ENCODE peak calls at places on chromosome 16, in five cellular contexts. Q is breast epithelium, K is stomach, D is K562, H is transverse colon. J is an unnamed sample. For H3K4me1, the result is how much of the 10 kb centered on the place peaks cover.

GRCh38 chr16:51392651-51393187 is 241.6 kb upstream of the SALL1 start:
- DNase-seq in Q (no peak), K (no peak), D (no peak), H (no peak), J (no peak)

GRCh38 chr16:82185012-82185411 is 15.0 kb upstream of the MPHOSPH6 start:
- DNase-seq in Q (no peak), K (no peak), D (no peak), H (no peak), J (no peak)

GRCh38 chr16:72174726-72175125 is 2.8 kb upstream of the PMFBP1 start:
- DNase-seq in Q (no peak), K (no peak), D (no peak), H (no peak), J (no peak)

GRCh38 chr16:68972008-68972407 is 128.7 kb downstream of the TANGO6 start:
- DNase-seq in Q (no peak), K (no peak), D (no peak), H (no peak), J (no peak)

GRCh38 chr16:75459691-75460090 is 4.8 kb downstream of the TMEM170A start:
- DNase-seq in Q (no peak), K (no peak), D (no peak), H (no peak), J (no peak)

GRCh38 chr16:14186007-14186953 is 115.2 kb downstream of the MRTFB start:
- DNase-seq in Q (no peak), K (no peak), D (no peak), H (no peak), J (no peak)

GRCh38 chr16:4606354-4606753 is 8.3 kb downstream of the UBALD1 start:
- DNase-seq in Q (no peak), K (peak), D (peak), H (no peak), J (no peak)

GRCh38 chr16:17347624-17348023 is 123.1 kb downstream of the XYLT1 start:
- DNase-seq in Q (no peak), K (no peak), D (no peak), H (no peak), J (no peak)

GRCh38 chr16:50599494-50599893 is 51.3 kb downstream of the NKD1 start:
- DNase-seq in Q (no peak), K (no peak), D (no peak), H (no peak), J (no peak)

DNA sequence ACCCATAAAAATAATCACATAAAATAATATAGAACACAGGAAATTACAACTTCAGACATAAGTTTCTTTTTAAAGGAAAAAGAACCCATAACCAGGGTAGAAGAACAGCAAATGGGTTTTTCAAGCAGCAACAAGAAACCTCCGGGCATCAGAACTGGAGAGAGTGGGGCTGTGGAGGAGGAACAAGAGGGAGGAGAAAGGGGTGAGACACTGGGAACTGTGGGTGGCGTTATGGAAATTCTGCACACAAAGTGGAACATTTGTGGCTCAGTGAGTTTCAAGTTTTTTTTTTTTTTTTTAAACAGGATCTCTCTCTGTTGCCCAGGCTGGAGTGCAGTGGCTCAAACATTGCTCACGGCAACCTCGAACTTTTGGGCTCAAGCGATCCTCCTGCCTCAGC is 22.6 kb downstream of the EMP2 start:
- DNase-seq in Q (no peak), K (no peak), D (no peak), H (no peak), J (no peak)
- H3K27ac ChIP-seq in Q (peak), K (peak), D (no peak), H (peak), J (peak)

GRCh38 chr16:25257956-25258855 is 561 bp upstream of the ZKSCAN2 start:
- DNase-seq in Q (peak), K (peak), D (peak), H (peak), J (peak)

GRCh38 chr16:25260416-25260815 is 2.8 kb upstream of the ZKSCAN2 start:
- DNase-seq in Q (no peak), K (no peak), D (no peak), H (no peak), J (no peak)

GRCh38 chr16:25256821-25257503 is 683 bp downstream of the ZKSCAN2 start:
- DNase-seq in Q (no peak), K (no peak), D (peak), H (peak), J (no peak)

GRCh38 chr16:25258856-25259179 is 1.2 kb upstream of the ZKSCAN2 start:
- DNase-seq in Q (no peak), K (no peak), D (no peak), H (no peak), J (no peak)

DNA sequence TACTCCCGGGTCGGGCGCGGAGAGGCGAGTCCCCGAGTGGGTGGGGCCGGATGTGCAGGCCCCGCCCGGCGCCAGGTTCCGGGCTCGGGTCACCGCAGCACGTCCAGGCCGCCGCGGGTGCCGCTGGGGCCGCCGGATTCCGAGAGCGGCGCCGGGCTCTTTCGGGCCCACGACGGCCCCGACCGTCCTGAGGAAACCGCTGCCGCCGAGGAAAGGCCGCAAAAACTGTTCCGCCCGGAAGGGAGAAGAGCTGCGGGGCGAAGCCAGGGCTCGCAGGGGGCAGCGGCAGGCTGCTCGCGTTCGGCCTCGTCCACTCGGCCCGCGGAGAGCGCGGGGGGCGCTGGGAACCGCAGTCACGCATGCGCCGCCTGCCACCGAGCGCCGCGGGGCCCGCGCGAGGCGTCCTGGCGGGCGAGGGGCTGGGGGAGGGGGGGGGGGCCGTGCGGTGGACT is at the start of gene ZKSCAN2:
- DNase-seq in Q (peak), K (peak), D (peak), H (peak), J (peak)
- TF ChIP-seq POLR2AphosphoS5 in Q (peak), K (peak), D (peak), H (peak), J (peak)

GRCh38 chr16:25065899-25066298 is 45.6 kb upstream of the LCMT1 start:
- DNase-seq in Q (no peak), K (no peak), D (peak), H (no peak), J (no peak)

GRCh38 chr16:25063865-25064264 is 47.7 kb upstream of the LCMT1 start:
- DNase-seq in Q (no peak), K (no peak), D (peak), H (no peak), J (no peak)

GRCh38 chr16:25066426-25066746 is 45.2 kb upstream of the LCMT1 start:
- DNase-seq in Q (no peak), K (no peak), D (peak), H (no peak), J (no peak)

GRCh38 chr16:25063102-25063501 is 47.9 kb upstream of the ARHGAP17 start:
- DNase-seq in Q (no peak), K (no peak), D (no peak), H (no peak), J (no peak)

DNA sequence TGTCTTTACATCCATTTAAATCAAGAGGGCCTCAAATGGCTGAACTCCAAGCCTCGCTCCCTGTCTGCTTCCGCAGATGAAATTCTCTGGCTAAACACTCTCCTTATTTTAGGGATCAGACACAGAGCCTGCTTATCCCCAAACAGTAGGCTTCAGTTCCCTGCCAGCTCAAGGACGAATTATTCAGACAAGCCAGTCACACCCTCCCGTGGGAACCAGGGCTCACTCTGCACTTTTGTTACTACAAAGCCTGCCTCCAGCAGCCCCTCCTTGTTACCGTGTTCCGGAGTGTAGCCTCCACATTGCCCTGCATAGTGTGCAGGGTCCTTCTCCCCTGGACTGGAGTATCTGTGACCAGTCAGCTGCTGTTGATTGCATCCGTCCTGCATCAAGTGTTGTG is 46.6 kb upstream of the LCMT1 start:
- DNase-seq in Q (no peak), K (no peak), D (no peak), H (no peak), J (no peak)
- H3K4me1 ChIP-seq in Q (under half), K (under half), D (under half), H (under half), J (under half)

GRCh38 chr16:2603165-2604015 is 65.6 kb downstream of the PDPK1 start:
- DNase-seq in Q (peak), K (peak), D (peak), H (peak), J (peak)
- H3K27ac ChIP-seq in Q (peak), K (peak), D (peak), H (peak), J (peak)

GRCh38 chr16:48128769-48129168 is 27.0 kb downstream of the ABCC12 start:
- DNase-seq in Q (no peak), K (no peak), D (no peak), H (no peak), J (no peak)

GRCh38 chr16:48131201-48131600 is 24.6 kb downstream of the ABCC12 start:
- DNase-seq in Q (no peak), K (no peak), D (no peak), H (no peak), J (no peak)

GRCh38 chr16:48126801-48127644 is 28.8 kb downstream of the ABCC12 start:
- DNase-seq in Q (no peak), K (peak), D (no peak), H (no peak), J (no peak)

GRCh38 chr16:48132696-48133095 is 23.1 kb downstream of the ABCC12 start:
- DNase-seq in Q (no peak), K (no peak), D (no peak), H (no peak), J (no peak)

GRCh38 chr16:48129926-48130325 is 25.9 kb downstream of the ABCC12 start:
- DNase-seq in Q (no peak), K (no peak), D (no peak), H (no peak), J (no peak)
- TF ChIP-seq POLR2AphosphoS5 in Q (no peak), K (no peak), D (no peak), H (no peak), J (no peak)

GRCh38 chr16:89386337-89386736 is 104.0 kb downstream of the ANKRD11 start:
- DNase-seq in Q (no peak), K (no peak), D (no peak), H (no peak), J (no peak)
- H3K4me1 ChIP-seq in Q (under half), K (under half), D (under half), H (under half), J (half or more)

GRCh38 chr16:67884-68789 is 4.3 kb downstream of the RHBDF1 start:
- DNase-seq in Q (no peak), K (no peak), D (no peak), H (no peak), J (no peak)
- H3K27ac ChIP-seq in Q (no peak), K (no peak), D (no peak), H (no peak), J (peak)

GRCh38 chr16:84595052-84595481 is 22.8 kb downstream of the COTL1 start:
- DNase-seq in Q (no peak), K (peak), D (no peak), H (peak), J (no peak)
- TF ChIP-seq POLR2AphosphoS5 in Q (no peak), K (peak), D (no peak), H (no peak), J (no peak)